ENCODE peak calls at places on chromosomes 13 and 19, in six cellular contexts. One of them, this sample, is unnamed. For H3K4me1, the result is how much of the 10 kb centered on the place peaks cover.

GRCh38 chr13:47680752-47681151 is 320.3 kb downstream of the SUCLA2 start:
- DNase-seq in SK-N-SH: no peak
- DNase-seq in endodermal cell: no peak
- DNase-seq in neural progenitor cell: no peak
- DNase-seq in fibroblast of lung: peak
- DNase-seq in neuronal stem cell: no peak
- DNase-seq in this sample: no peak

GRCh38 chr19:36225219-36225892 is 10.4 kb downstream of the ZNF146 start:
- DNase-seq in neuronal stem cell: no peak
- DNase-seq in neural progenitor cell: no peak
- DNase-seq in SK-N-SH: no peak
- DNase-seq in fibroblast of lung: peak
- DNase-seq in endodermal cell: no peak
- DNase-seq in this sample: peak

GRCh38 chr13:50485979-50486935 is 357.2 kb downstream of the DLEU7 start:
- DNase-seq in SK-N-SH: peak
- DNase-seq in endodermal cell: peak
- DNase-seq in neuronal stem cell: no peak
- DNase-seq in fibroblast of lung: peak
- DNase-seq in neural progenitor cell: no peak
- DNase-seq in this sample: peak

GRCh38 chr19:3346677-3347353 is 19.6 kb upstream of the NFIC start:
- DNase-seq in fibroblast of lung: peak
- DNase-seq in SK-N-SH: no peak
- DNase-seq in neural progenitor cell: no peak
- DNase-seq in endodermal cell: peak
- DNase-seq in neuronal stem cell: no peak
- DNase-seq in this sample: peak

GRCh38 chr13:50512602-50513527 is 330.6 kb downstream of the DLEU7 start:
- DNase-seq in neural progenitor cell: peak
- DNase-seq in fibroblast of lung: peak
- DNase-seq in endodermal cell: no peak
- DNase-seq in neuronal stem cell: no peak
- DNase-seq in SK-N-SH: no peak
- DNase-seq in this sample: peak

GRCh38 chr13:24097064-24097463 is 63.5 kb upstream of the SPATA13 start:
- DNase-seq in neural progenitor cell: no peak
- DNase-seq in neuronal stem cell: no peak
- DNase-seq in SK-N-SH: no peak
- DNase-seq in endodermal cell: no peak
- DNase-seq in fibroblast of lung: peak
- DNase-seq in this sample: peak

GRCh38 chr13:98782654-98783053 is 30.2 kb upstream of the SLC15A1 start:
- DNase-seq in neural progenitor cell: no peak
- DNase-seq in SK-N-SH: no peak
- DNase-seq in fibroblast of lung: peak
- DNase-seq in endodermal cell: no peak
- DNase-seq in neuronal stem cell: no peak
- DNase-seq in this sample: no peak

GRCh38 chr19:20388826-20389225 is 176.8 kb downstream of the ZNF737 start:
- DNase-seq in neuronal stem cell: no peak
- DNase-seq in fibroblast of lung: no peak
- DNase-seq in endodermal cell: no peak
- DNase-seq in neural progenitor cell: no peak
- DNase-seq in SK-N-SH: no peak
- DNase-seq in this sample: no peak

GRCh38 chr19:33204136-33204973 is 10.2 kb downstream of the LRP3 start:
- DNase-seq in neuronal stem cell: no peak
- DNase-seq in endodermal cell: no peak
- DNase-seq in SK-N-SH: peak
- DNase-seq in neural progenitor cell: no peak
- DNase-seq in fibroblast of lung: no peak
- DNase-seq in this sample: no peak

GRCh38 chr13:21014666-21015170 is 46.7 kb downstream of the LATS2 start:
- DNase-seq in fibroblast of lung: peak
- DNase-seq in endodermal cell: no peak
- DNase-seq in neural progenitor cell: no peak
- DNase-seq in neuronal stem cell: no peak
- DNase-seq in SK-N-SH: no peak
- DNase-seq in this sample: peak

GRCh38 chr13:79457948-79458347 is 23.0 kb upstream of the NDFIP2 start:
- DNase-seq in neural progenitor cell: no peak
- DNase-seq in SK-N-SH: no peak
- DNase-seq in fibroblast of lung: peak
- DNase-seq in neuronal stem cell: no peak
- DNase-seq in endodermal cell: no peak
- DNase-seq in this sample: peak

GRCh38 chr13:99916366-99917103 is 55.0 kb downstream of the ZIC5 start:
- DNase-seq in neuronal stem cell: no peak
- DNase-seq in SK-N-SH: peak
- DNase-seq in neural progenitor cell: peak
- DNase-seq in fibroblast of lung: peak
- DNase-seq in endodermal cell: peak
- DNase-seq in this sample: peak

GRCh38 chr19:49793561-49793840 is 19.6 kb downstream of the FUZ start:
- DNase-seq in neural progenitor cell: no peak
- DNase-seq in neuronal stem cell: no peak
- DNase-seq in endodermal cell: no peak
- DNase-seq in fibroblast of lung: no peak
- DNase-seq in SK-N-SH: no peak
- DNase-seq in this sample: no peak

GRCh38 chr13:99654076-99654475 is 152.8 kb downstream of the TM9SF2 start:
- DNase-seq in fibroblast of lung: no peak
- DNase-seq in neural progenitor cell: no peak
- DNase-seq in neuronal stem cell: no peak
- DNase-seq in endodermal cell: no peak
- DNase-seq in SK-N-SH: no peak
- DNase-seq in this sample: no peak

GRCh38 chr13:113113846-113114271 is 8.3 kb downstream of the F7 start:
- DNase-seq in neuronal stem cell: no peak
- DNase-seq in SK-N-SH: no peak
- DNase-seq in endodermal cell: peak
- DNase-seq in neural progenitor cell: no peak
- DNase-seq in fibroblast of lung: no peak
- DNase-seq in this sample: no peak

GRCh38 chr19:6017576-6017975 is 39.6 kb upstream of the RANBP3 start:
- DNase-seq in fibroblast of lung: no peak
- DNase-seq in neural progenitor cell: no peak
- DNase-seq in neuronal stem cell: no peak
- DNase-seq in SK-N-SH: peak
- DNase-seq in endodermal cell: no peak
- DNase-seq in this sample: no peak

GRCh38 chr19:7550987-7551761 is 15.7 kb downstream of the PNPLA6 start:
- DNase-seq in neural progenitor cell: peak
- DNase-seq in SK-N-SH: peak
- DNase-seq in endodermal cell: peak
- DNase-seq in neuronal stem cell: peak
- DNase-seq in fibroblast of lung: peak
- DNase-seq in this sample: peak

GRCh38 chr19:18894254-18895037 is 1.5 kb downstream of the CERS1 start:
- DNase-seq in neural progenitor cell: peak
- DNase-seq in neuronal stem cell: peak
- DNase-seq in SK-N-SH: peak
- DNase-seq in fibroblast of lung: peak
- DNase-seq in endodermal cell: no peak
- DNase-seq in this sample: peak

GRCh38 chr19:43673702-43674629 is 4.0 kb upstream of the PLAUR start:
- DNase-seq in neuronal stem cell: no peak
- DNase-seq in fibroblast of lung: no peak
- DNase-seq in neural progenitor cell: no peak
- DNase-seq in endodermal cell: peak
- DNase-seq in SK-N-SH: no peak
- DNase-seq in this sample: no peak

GRCh38 chr13:97125810-97126738 is 96.1 kb upstream of the MBNL2 start:
- DNase-seq in endodermal cell: no peak
- DNase-seq in neuronal stem cell: no peak
- DNase-seq in fibroblast of lung: peak
- DNase-seq in SK-N-SH: no peak
- DNase-seq in neural progenitor cell: no peak
- DNase-seq in this sample: peak

GRCh38 chr19:4717191-4717965 is 6.3 kb downstream of the DPP9 start:
- DNase-seq in SK-N-SH: peak
- DNase-seq in neuronal stem cell: no peak
- DNase-seq in neural progenitor cell: no peak
- DNase-seq in endodermal cell: no peak
- DNase-seq in fibroblast of lung: peak
- DNase-seq in this sample: no peak

GRCh38 chr13:95275322-95276118 is 25.7 kb downstream of the ABCC4 start:
- DNase-seq in endodermal cell: no peak
- DNase-seq in neural progenitor cell: no peak
- DNase-seq in fibroblast of lung: peak
- DNase-seq in SK-N-SH: no peak
- DNase-seq in neuronal stem cell: no peak
- DNase-seq in this sample: peak

GRCh38 chr19:35903550-35904179 is 1.3 kb downstream of the HCST start:
- DNase-seq in neuronal stem cell: no peak
- DNase-seq in neural progenitor cell: peak
- DNase-seq in SK-N-SH: peak
- DNase-seq in fibroblast of lung: peak
- DNase-seq in endodermal cell: peak
- DNase-seq in this sample: peak

DNA sequence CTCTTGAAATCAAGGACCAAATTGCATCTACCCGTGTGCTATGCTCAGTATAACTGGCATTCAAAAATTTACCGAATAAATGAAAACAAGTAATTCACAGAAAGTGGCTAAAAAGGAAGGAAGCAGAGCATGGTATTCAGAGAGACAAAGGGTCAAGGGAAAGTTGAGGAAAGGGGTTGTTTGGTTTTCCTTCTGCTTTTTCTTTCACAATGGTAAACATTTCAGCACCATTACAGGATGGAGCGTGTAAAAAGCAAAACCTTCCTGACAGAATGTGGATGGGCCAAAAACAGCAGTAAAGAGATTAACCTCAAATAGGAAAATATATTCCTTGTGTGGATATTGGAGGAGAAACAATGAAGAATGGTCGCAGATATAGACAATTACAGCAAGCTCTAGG is 14.8 kb downstream of the DIAPH3 start:
- DNase-seq in neuronal stem cell: no peak
- DNase-seq in neural progenitor cell: no peak
- DNase-seq in endodermal cell: no peak
- DNase-seq in SK-N-SH: no peak
- DNase-seq in fibroblast of lung: no peak
- DNase-seq in this sample: no peak
- H3K4me1 ChIP-seq in neuronal stem cell: under half
- H3K4me1 ChIP-seq in neural progenitor cell: under half
- H3K4me1 ChIP-seq in endodermal cell: under half
- H3K4me1 ChIP-seq in SK-N-SH: under half
- H3K4me1 ChIP-seq in fibroblast of lung: under half
- H3K4me1 ChIP-seq in this sample: under half

GRCh38 chr13:65909501-65909900 is 1320.6 kb downstream of the PCDH9 start:
- DNase-seq in SK-N-SH: no peak
- DNase-seq in fibroblast of lung: no peak
- DNase-seq in neural progenitor cell: no peak
- DNase-seq in neuronal stem cell: no peak
- DNase-seq in endodermal cell: no peak
- DNase-seq in this sample: no peak

GRCh38 chr13:65914707-65915106 is 1315.4 kb downstream of the PCDH9 start:
- DNase-seq in fibroblast of lung: peak
- DNase-seq in neuronal stem cell: no peak
- DNase-seq in neural progenitor cell: no peak
- DNase-seq in SK-N-SH: no peak
- DNase-seq in endodermal cell: no peak
- DNase-seq in this sample: peak

GRCh38 chr13:65912516-65912915 is 1317.6 kb downstream of the PCDH9 start:
- DNase-seq in neuronal stem cell: no peak
- DNase-seq in endodermal cell: no peak
- DNase-seq in SK-N-SH: no peak
- DNase-seq in fibroblast of lung: no peak
- DNase-seq in neural progenitor cell: no peak
- DNase-seq in this sample: no peak

GRCh38 chr13:65911546-65912193 is 1318.5 kb downstream of the PCDH9 start:
- DNase-seq in endodermal cell: no peak
- DNase-seq in SK-N-SH: no peak
- DNase-seq in neuronal stem cell: no peak
- DNase-seq in fibroblast of lung: no peak
- DNase-seq in neural progenitor cell: no peak
- DNase-seq in this sample: peak

DNA sequence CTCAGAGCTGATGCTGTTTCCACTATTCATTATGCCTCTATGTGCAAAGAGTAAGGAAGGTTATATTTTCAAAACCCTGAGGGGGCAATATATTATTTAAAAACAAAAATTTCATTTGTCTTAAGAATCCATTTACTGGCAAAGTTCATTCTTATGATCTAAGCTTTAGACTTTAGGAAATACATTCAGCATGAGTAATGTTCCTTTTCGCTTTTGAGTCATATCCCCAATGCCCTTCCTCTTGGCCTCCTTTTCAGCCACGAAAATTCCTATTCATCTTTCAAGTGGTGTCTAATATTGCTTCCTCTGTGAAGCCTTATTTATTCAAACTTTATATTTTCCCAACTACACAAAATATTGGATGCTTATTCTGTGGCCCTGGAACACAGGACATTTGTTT is 1317.0 kb downstream of the PCDH9 start:
- DNase-seq in neural progenitor cell: no peak
- DNase-seq in endodermal cell: no peak
- DNase-seq in neuronal stem cell: no peak
- DNase-seq in SK-N-SH: no peak
- DNase-seq in fibroblast of lung: peak
- DNase-seq in this sample: peak
- H3K9ac ChIP-seq in neural progenitor cell: no peak
- H3K9ac ChIP-seq in endodermal cell: no peak
- H3K9ac ChIP-seq in neuronal stem cell: no peak
- H3K9ac ChIP-seq in SK-N-SH: no peak
- H3K9ac ChIP-seq in fibroblast of lung: no peak
- H3K9ac ChIP-seq in this sample: no peak

DNA sequence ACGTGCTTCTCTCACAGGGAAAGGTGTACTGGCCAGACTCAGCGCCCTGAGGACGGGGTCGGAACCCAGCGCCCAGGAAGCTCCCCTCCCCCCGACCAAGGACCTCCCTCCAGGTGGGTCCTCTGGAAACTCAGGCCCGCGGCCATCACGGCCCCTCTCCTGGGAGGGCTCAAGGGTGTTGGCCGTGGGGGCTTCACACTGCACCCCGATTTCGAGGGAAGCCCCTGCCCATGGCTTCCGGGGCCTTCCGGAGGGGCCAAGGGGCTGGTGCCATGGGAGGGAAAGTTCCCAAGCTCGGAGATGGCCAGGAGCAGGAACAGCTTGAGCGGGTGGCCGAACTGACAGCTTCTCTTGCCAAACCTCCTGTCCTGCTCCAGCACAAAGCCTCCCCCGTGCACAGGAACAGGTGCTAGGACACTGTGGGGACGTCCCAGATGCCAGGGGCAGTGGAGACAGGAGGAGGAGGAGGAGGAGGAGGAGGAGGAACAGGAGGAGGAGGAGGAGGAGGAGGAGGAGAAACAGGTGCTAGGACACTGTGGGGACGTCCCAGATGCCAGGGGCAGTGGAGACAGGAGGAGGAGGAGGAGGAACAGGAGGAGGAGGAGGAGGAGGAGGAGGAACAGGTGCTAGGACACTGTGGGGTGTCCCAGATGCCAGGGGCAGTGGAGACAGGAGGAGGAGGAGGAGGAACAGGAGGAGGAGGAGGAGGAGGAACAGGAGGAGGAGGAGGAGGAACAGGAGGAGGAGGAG is 10.0 kb downstream of the SBNO2 start:
- DNase-seq in neuronal stem cell: no peak
- DNase-seq in endodermal cell: no peak
- DNase-seq in SK-N-SH: no peak
- DNase-seq in neural progenitor cell: no peak
- DNase-seq in fibroblast of lung: no peak
- DNase-seq in this sample: no peak
- H3K4me3 ChIP-seq in neuronal stem cell: no peak
- H3K4me3 ChIP-seq in endodermal cell: no peak
- H3K4me3 ChIP-seq in SK-N-SH: no peak
- H3K4me3 ChIP-seq in neural progenitor cell: no peak
- H3K4me3 ChIP-seq in fibroblast of lung: no peak
- H3K4me3 ChIP-seq in this sample: no peak

GRCh38 chr19:47093254-47093653 is 20.3 kb downstream of the ZC3H4 start:
- DNase-seq in neuronal stem cell: no peak
- DNase-seq in fibroblast of lung: no peak
- DNase-seq in neural progenitor cell: no peak
- DNase-seq in SK-N-SH: no peak
- DNase-seq in endodermal cell: no peak
- DNase-seq in this sample: peak
- H3K4me1 ChIP-seq in neuronal stem cell: under half
- H3K4me1 ChIP-seq in fibroblast of lung: under half
- H3K4me1 ChIP-seq in neural progenitor cell: under half
- H3K4me1 ChIP-seq in SK-N-SH: under half
- H3K4me1 ChIP-seq in endodermal cell: under half
- H3K4me1 ChIP-seq in this sample: under half

This sample was measured in adipocyte.